ENCODE peak calls at places on chromosomes 13 and 19, in ten cellular contexts. M is ovary, Y is fibroblast of mammary gland, X is left lung, H is A549, F is fibroblast of pulmonary artery, Z is tibial artery, I is DND-41, Q is kidney epithelial cell, P is choroid plexus epithelial cell. C is an unnamed sample.

GRCh38 chr19:2250765-2251576 is 1.8 kb downstream of the AMH start:
- DNase-seq in M (no peak), Y (no peak), X (no peak), H (no peak), F (no peak), Z (no peak), I (no peak), Q (no peak), P (no peak), C (no peak)

GRCh38 chr19:43476606-43477005 is 11.2 kb upstream of the LYPD3 start:
- DNase-seq in M (no peak), Y (peak), X (no peak), H (no peak), F (peak), Z (no peak), I (no peak), Q (peak), P (peak), C (peak)

GRCh38 chr13:96871470-96871869 is 122.8 kb downstream of the OXGR1 start:
- DNase-seq in M (no peak), Y (no peak), X (no peak), H (no peak), F (no peak), Z (no peak), I (no peak), Q (no peak), P (no peak), C (no peak)

GRCh38 chr13:113489549-113490495 is 689 bp downstream of the DCUN1D2 start:
- DNase-seq in M (no peak), Y (peak), X (peak), H (no peak), F (peak), Z (no peak), I (peak), Q (no peak), P (peak), C (no peak)

GRCh38 chr13:111152836-111153235 is 37.7 kb downstream of the ARHGEF7 start:
- DNase-seq in M (no peak), Y (peak), X (no peak), H (no peak), F (no peak), Z (no peak), I (no peak), Q (no peak), P (peak), C (no peak)

GRCh38 chr19:11168568-11168967 is 13.0 kb upstream of the SPC24 start:
- DNase-seq in M (no peak), Y (peak), X (no peak), H (peak), F (peak), Z (no peak), I (no peak), Q (peak), P (peak), C (peak)

GRCh38 chr13:46831588-46832194 is 34.7 kb upstream of the ESD start:
- DNase-seq in M (peak), Y (peak), X (no peak), H (peak), F (peak), Z (no peak), I (peak), Q (peak), P (peak), C (no peak)

GRCh38 chr19:9935409-9936062 is 779 bp downstream of the OLFM2 start:
- DNase-seq in M (no peak), Y (no peak), X (no peak), H (no peak), F (no peak), Z (no peak), I (no peak), Q (no peak), P (no peak), C (no peak)

GRCh38 chr19:54154603-54155345 is 4.7 kb downstream of the LENG1 start:
- DNase-seq in M (peak), Y (peak), X (no peak), H (no peak), F (peak), Z (no peak), I (peak), Q (no peak), P (no peak), C (no peak)

GRCh38 chr19:3358392-3358918 is 7.9 kb upstream of the NFIC start:
- DNase-seq in M (peak), Y (no peak), X (no peak), H (no peak), F (no peak), Z (no peak), I (peak), Q (no peak), P (no peak), C (no peak)

GRCh38 chr13:48860369-48860768 is 115.3 kb upstream of the FNDC3A start:
- DNase-seq in M (no peak), Y (no peak), X (no peak), H (no peak), F (no peak), Z (no peak), I (no peak), Q (no peak), P (no peak), C (no peak)

GRCh38 chr13:28401303-28402056 is 93.4 kb downstream of the FLT1 start:
- DNase-seq in M (no peak), Y (peak), X (no peak), H (no peak), F (peak), Z (no peak), I (no peak), Q (no peak), P (peak), C (no peak)
- H3K4me3 ChIP-seq in M (no peak), Y (no peak), X (no peak), H (no peak), F (peak), Z (no peak), I (no peak), Q (no peak), P (no peak), C (no peak)

GRCh38 chr19:58561373-58562125 is 3.1 kb upstream of the UBE2M start:
- DNase-seq in M (no peak), Y (no peak), X (no peak), H (no peak), F (no peak), Z (no peak), I (no peak), Q (no peak), P (no peak), C (no peak)

GRCh38 chr19:58560921-58561320 is 2.5 kb upstream of the UBE2M start:
- DNase-seq in M (no peak), Y (no peak), X (no peak), H (no peak), F (no peak), Z (no peak), I (no peak), Q (no peak), P (no peak), C (no peak)

GRCh38 chr19:58563823-58564222 is 5.4 kb upstream of the UBE2M start:
- DNase-seq in M (no peak), Y (no peak), X (no peak), H (no peak), F (no peak), Z (no peak), I (no peak), Q (no peak), P (no peak), C (no peak)

GRCh38 chr19:58562126-58563033 is 4.0 kb upstream of the UBE2M start:
- DNase-seq in M (peak), Y (peak), X (peak), H (no peak), F (peak), Z (no peak), I (no peak), Q (no peak), P (peak), C (no peak)

DNA sequence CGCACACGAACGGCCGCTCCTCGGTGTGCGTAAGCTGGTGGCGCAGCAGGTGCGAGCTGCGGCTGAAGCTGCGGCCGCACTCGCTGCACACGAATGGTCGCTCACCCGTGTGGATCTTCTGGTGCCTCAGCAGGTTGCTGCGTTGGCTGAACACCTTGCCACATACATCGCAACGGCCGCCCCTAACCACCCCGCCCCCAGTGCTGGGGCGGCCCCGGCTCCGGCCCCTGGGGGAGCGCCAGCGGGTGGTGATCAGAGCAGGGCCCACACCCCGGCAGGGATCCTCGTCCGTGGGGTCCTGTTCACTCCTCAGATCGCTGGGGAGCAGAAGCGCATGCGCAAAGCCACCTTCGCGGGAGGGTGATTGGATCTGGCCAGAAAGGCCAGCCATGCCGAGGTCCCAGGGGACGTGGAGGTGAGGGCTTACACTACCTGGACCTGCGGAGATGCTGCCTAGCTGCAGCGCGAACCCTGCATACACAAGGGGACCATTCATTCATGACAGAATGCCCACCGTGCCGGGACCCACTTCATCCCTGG is 4.7 kb upstream of the UBE2M start:
- DNase-seq in M (no peak), Y (no peak), X (peak), H (no peak), F (peak), Z (no peak), I (no peak), Q (no peak), P (no peak), C (no peak)
- TF ChIP-seq CTCF in M (no peak), Y (no peak), X (no peak), H (no peak), F (no peak), Z (no peak), I (no peak), Q (no peak), P (no peak), C (no peak)

GRCh38 chr13:51221674-51222509 is at the start of gene FAM124A:
- DNase-seq in M (peak), Y (peak), X (no peak), H (peak), F (no peak), Z (no peak), I (peak), Q (no peak), P (peak), C (no peak)
- H3K4me3 ChIP-seq in M (peak), Y (peak), X (peak), H (peak), F (peak), Z (peak), I (no peak), Q (peak), P (peak), C (peak)

DNA sequence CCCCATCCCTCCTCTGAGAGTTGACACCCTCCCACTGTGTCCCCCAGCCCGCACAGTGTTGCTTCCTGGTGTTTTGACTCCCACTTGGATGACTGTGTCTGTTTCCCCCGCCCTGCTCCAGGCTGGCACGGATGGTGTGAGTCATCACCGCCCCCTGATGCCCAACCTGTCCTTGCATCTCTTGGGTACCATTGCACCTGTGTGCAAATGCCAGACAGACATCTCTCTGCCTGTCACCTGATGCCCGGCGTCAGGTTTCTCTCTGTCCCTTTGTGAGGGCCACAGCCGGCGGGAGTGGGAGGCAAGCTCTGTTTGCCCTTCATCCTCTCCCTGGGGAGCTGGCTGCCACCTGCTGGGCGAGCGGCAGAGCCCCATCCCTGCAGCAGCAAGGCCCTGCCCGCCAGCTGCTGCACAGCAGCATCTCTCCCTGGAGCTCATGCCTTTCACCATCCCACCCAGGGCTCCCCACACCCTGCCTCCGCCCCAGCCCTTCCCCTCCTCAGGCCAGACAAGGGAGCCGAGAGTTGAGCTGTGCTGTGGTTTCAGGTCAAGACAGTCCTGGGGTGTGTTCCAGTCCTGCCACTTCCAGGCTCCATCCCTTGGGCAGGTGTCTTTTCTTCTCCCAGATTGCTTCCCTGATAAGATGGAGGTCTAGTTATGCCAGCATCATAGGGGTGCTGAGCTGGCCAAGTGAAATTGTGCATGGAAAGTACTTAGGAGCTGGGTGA is 29.7 kb downstream of the NKPD1 start:
- DNase-seq in M (no peak), Y (no peak), X (no peak), H (peak), F (no peak), Z (no peak), I (peak), Q (peak), P (peak), C (no peak)
- TF ChIP-seq CTCF in M (no peak), Y (no peak), X (no peak), H (peak), F (peak), Z (no peak), I (peak), Q (peak), P (peak), C (peak)

DNA sequence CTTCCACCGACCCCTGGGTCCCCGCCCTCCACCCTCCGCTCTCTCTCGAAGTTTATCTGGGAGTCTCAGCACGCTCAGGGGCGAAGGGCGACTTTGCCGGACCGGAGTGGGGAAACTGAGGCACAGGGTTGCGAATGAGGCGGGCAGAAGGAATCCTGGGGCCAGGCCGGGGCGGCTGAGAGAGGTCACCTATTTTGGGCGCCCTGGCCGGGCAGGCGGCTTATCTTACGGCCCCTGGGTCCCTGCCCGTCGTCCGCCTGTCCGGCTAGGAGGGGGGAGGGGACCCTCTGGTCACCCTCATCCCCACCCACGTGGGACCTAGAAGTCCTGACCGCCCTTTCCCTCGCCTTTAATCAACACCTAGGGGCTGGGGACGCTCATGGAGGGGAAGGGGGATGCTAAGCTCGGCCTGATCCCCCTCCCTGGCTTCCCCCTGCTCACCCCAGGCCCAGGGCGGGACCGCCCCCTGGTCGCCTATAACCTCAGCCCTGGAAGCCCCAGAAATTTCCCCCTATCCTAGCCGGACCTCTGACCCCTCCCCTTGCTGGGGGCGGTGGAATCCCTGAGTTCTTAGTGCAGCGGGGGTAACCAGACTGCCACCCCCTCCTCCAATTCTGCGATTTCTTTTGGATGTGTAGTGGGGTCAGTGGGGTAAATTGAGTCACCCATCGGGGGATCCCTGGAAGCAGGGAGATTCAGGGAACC is 556 bp downstream of the TRIP10 start:
- DNase-seq in M (no peak), Y (no peak), X (no peak), H (peak), F (no peak), Z (no peak), I (no peak), Q (no peak), P (no peak), C (no peak)
- H3K4me3 ChIP-seq in M (peak), Y (peak), X (peak), H (peak), F (peak), Z (peak), I (peak), Q (peak), P (peak), C (peak)

GRCh38 chr19:18788782-18789421 is 2.2 kb downstream of the COMP start:
- DNase-seq in M (no peak), Y (no peak), X (no peak), H (no peak), F (no peak), Z (no peak), I (no peak), Q (no peak), P (no peak), C (no peak)

GRCh38 chr19:18790566-18791314 is at the start of gene COMP:
- DNase-seq in M (no peak), Y (no peak), X (no peak), H (no peak), F (no peak), Z (no peak), I (no peak), Q (no peak), P (no peak), C (no peak)

GRCh38 chr19:18791315-18791678 is 192 bp upstream of the COMP start:
- DNase-seq in M (no peak), Y (no peak), X (no peak), H (no peak), F (no peak), Z (no peak), I (no peak), Q (no peak), P (no peak), C (no peak)

GRCh38 chr19:18789883-18790565 is 1.1 kb downstream of the COMP start:
- DNase-seq in M (no peak), Y (peak), X (no peak), H (no peak), F (no peak), Z (peak), I (no peak), Q (no peak), P (peak), C (no peak)

GRCh38 chr19:18789422-18789832 is 1.7 kb downstream of the COMP start:
- DNase-seq in M (no peak), Y (no peak), X (no peak), H (no peak), F (no peak), Z (no peak), I (no peak), Q (no peak), P (no peak), C (no peak)
- TF ChIP-seq CTCF in M (no peak), Y (no peak), X (no peak), H (no peak), F (no peak), Z (no peak), I (no peak), Q (no peak), P (no peak), C (no peak)

DNA sequence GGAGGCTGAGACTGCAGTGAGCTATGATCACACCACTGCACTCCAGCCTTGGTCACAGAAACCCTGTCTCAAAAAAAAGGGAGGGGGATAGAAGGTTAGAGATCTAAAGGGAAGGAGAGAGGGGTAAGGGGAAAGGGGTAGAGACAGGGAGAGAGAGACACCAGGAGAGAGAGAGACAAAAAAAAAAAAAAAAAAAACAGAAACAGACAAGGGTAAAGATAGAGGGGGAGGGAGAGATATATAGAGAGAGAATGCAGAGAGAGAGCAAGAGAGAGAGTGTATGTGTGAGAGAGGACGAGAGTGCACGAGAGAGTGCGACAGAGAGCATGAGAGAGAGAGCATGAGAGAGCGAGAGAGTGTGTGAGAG is 4.2 kb downstream of the CD70 start:
- DNase-seq in M (no peak), Y (no peak), X (no peak), H (no peak), F (no peak), Z (no peak), I (no peak), Q (no peak), P (no peak), C (no peak)
- H3K4me3 ChIP-seq in M (no peak), Y (no peak), X (no peak), H (no peak), F (no peak), Z (no peak), I (no peak), Q (no peak), P (no peak), C (no peak)

GRCh38 chr19:13723206-13723605 is 41.1 kb upstream of the MRI1 start:
- DNase-seq in M (no peak), Y (peak), X (no peak), H (peak), F (peak), Z (no peak), I (no peak), Q (no peak), P (peak), C (no peak)

GRCh38 chr19:13712767-13713201 is 51.5 kb upstream of the MRI1 start:
- DNase-seq in M (no peak), Y (no peak), X (no peak), H (no peak), F (no peak), Z (no peak), I (no peak), Q (no peak), P (no peak), C (no peak)

GRCh38 chr19:13717194-13717643 is 47.1 kb upstream of the MRI1 start:
- DNase-seq in M (no peak), Y (no peak), X (no peak), H (no peak), F (no peak), Z (no peak), I (no peak), Q (no peak), P (no peak), C (no peak)

GRCh38 chr19:13718733-13719132 is 45.6 kb upstream of the MRI1 start:
- DNase-seq in M (no peak), Y (peak), X (no peak), H (peak), F (peak), Z (no peak), I (no peak), Q (no peak), P (peak), C (no peak)
- TF ChIP-seq CTCF in M (no peak), Y (no peak), X (no peak), H (peak), F (no peak), Z (peak), I (no peak), Q (peak), P (peak), C (peak)

DNA sequence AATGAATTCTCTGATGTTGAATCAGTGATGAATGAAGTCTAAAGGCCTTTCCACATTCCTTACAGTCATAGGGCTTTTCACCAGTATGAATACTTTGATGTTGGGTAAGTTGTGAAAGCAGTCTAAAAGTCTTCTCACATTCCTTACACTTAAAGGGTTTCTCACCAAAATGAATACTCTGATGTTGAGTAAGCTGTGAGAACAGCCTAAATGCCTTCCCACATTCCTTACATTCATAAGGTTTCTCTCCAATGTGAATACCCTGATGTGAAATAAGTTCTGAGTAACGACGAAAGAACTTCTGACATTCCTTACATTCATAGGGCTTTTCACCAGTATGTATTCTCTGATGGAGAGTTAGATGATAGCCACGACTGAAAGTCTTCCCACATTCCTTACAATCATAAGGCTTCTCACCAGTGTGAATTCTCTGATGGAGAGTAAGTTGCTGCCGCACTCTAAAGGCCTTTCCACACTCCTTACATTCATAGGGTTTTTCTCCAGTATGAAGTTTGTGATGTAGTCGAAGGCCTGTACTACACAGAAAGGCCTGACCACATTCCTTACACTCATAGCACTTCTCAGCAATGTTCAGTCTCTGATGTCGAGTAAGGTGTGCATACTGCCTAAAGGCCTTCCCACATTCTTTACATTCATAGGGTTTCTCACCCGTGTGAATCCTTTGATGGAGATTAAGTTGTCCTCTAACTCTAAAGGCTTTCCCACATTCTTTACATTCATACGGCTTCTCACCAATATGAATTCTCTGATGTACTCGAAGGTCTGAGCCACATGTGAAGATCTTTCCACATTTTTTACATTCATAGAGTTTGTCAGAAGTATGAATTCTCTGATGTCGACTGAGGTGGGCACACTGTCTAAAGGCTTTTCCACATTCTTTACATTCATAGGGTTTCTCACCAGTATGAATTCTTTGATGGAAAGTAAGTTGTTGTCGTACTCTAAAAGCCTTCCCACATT is 19.9 kb downstream of the ZFP30 start:
- DNase-seq in M (no peak), Y (peak), X (no peak), H (peak), F (peak), Z (no peak), I (no peak), Q (no peak), P (peak), C (no peak)
- H3K4me3 ChIP-seq in M (no peak), Y (no peak), X (no peak), H (no peak), F (no peak), Z (no peak), I (no peak), Q (no peak), P (no peak), C (no peak)

GRCh38 chr19:19776206-19777008 is 43.5 kb upstream of the ZNF14 start:
- DNase-seq in M (peak), Y (peak), X (peak), H (peak), F (peak), Z (peak), I (peak), Q (peak), P (peak), C (peak)
- TF ChIP-seq CTCF in M (peak), Y (no peak), X (peak), H (no peak), F (no peak), Z (no peak), I (no peak), Q (no peak), P (peak), C (no peak)